ENCODE peak calls at places on chromosomes 12 and 14, in ten cellular contexts. L, Z, R, F, I, B, S, H, D and X are unnamed samples.

GRCh38 chr12:79058342-79058741 is 193.8 kb downstream of the SYT1 start:
- DNase-seq in L (no peak), Z (peak), R (no peak), F (peak), I (no peak), B (no peak), S (no peak), H (peak), D (no peak), X (no peak)

GRCh38 chr12:78128236-78128635 is 297.5 kb downstream of the NAV3 start:
- DNase-seq in L (no peak), Z (no peak), R (no peak), F (no peak), I (no peak), B (no peak), S (no peak), H (no peak), D (no peak), X (no peak)

GRCh38 chr12:130743176-130743575 is 27.1 kb upstream of the RIMBP2 start:
- DNase-seq in L (no peak), Z (no peak), R (no peak), F (no peak), I (no peak), B (no peak), S (no peak), H (no peak), D (no peak), X (no peak)

GRCh38 chr12:80702889-80703605 is 4.4 kb upstream of the MYF6 start:
- DNase-seq in L (no peak), Z (peak), R (no peak), F (peak), I (peak), B (no peak), S (no peak), H (no peak), D (no peak), X (no peak)

GRCh38 chr12:106583578-106584103 is 837 bp downstream of the RFX4 start:
- DNase-seq in L (no peak), Z (peak), R (peak), F (peak), I (peak), B (no peak), S (no peak), H (no peak), D (no peak), X (no peak)

GRCh38 chr12:124454735-124455134 is 112.7 kb downstream of the NCOR2 start:
- DNase-seq in L (no peak), Z (no peak), R (no peak), F (no peak), I (no peak), B (no peak), S (no peak), H (no peak), D (no peak), X (no peak)

GRCh38 chr12:66467932-66468331 is 165.6 kb downstream of the HELB start:
- DNase-seq in L (no peak), Z (peak), R (peak), F (peak), I (no peak), B (no peak), S (no peak), H (peak), D (no peak), X (no peak)

GRCh38 chr12:80189241-80189640 is 89.9 kb downstream of the OTOGL start:
- DNase-seq in L (no peak), Z (peak), R (no peak), F (peak), I (no peak), B (no peak), S (no peak), H (no peak), D (no peak), X (no peak)

GRCh38 chr14:24231263-24232120 is 675 bp downstream of the NEDD8 start:
- DNase-seq in L (no peak), Z (no peak), R (peak), F (peak), I (no peak), B (no peak), S (no peak), H (no peak), D (no peak), X (no peak)

GRCh38 chr14:68667313-68667791 is 125.5 kb downstream of the ZFP36L1 start:
- DNase-seq in L (no peak), Z (no peak), R (no peak), F (no peak), I (no peak), B (peak), S (no peak), H (no peak), D (no peak), X (no peak)

GRCh38 chr14:38012056-38012455 is 195.6 kb upstream of the SSTR1 start:
- DNase-seq in L (no peak), Z (no peak), R (no peak), F (no peak), I (no peak), B (no peak), S (no peak), H (no peak), D (no peak), X (no peak)

GRCh38 chr14:59240356-59240755 is 51.9 kb downstream of the DAAM1 start:
- DNase-seq in L (no peak), Z (no peak), R (no peak), F (no peak), I (no peak), B (no peak), S (no peak), H (no peak), D (no peak), X (no peak)

GRCh38 chr12:45994736-45995135 is 4.4 kb upstream of the SCAF11 start:
- DNase-seq in L (no peak), Z (no peak), R (no peak), F (peak), I (no peak), B (no peak), S (no peak), H (no peak), D (no peak), X (no peak)

GRCh38 chr12:26711569-26711968 is 121.4 kb downstream of the ITPR2 start:
- DNase-seq in L (no peak), Z (no peak), R (no peak), F (no peak), I (no peak), B (no peak), S (no peak), H (no peak), D (no peak), X (no peak)

GRCh38 chr14:63045234-63045611 is at the start of gene KCNH5:
- DNase-seq in L (no peak), Z (peak), R (peak), F (peak), I (peak), B (no peak), S (no peak), H (no peak), D (no peak), X (no peak)

GRCh38 chr14:28754209-28754985 is 12.2 kb upstream of the FOXG1 start:
- DNase-seq in L (no peak), Z (peak), R (peak), F (peak), I (peak), B (no peak), S (no peak), H (no peak), D (no peak), X (no peak)

GRCh38 chr12:84637926-84638325 is 274.7 kb downstream of the SLC6A15 start:
- DNase-seq in L (no peak), Z (peak), R (no peak), F (no peak), I (no peak), B (no peak), S (no peak), H (no peak), D (no peak), X (no peak)

GRCh38 chr12:109951751-109952150 is 44.4 kb downstream of the GIT2 start:
- DNase-seq in L (no peak), Z (peak), R (no peak), F (peak), I (peak), B (no peak), S (no peak), H (peak), D (no peak), X (no peak)

GRCh38 chr14:69059658-69060648 is 80.9 kb upstream of the ACTN1 start:
- DNase-seq in L (peak), Z (peak), R (no peak), F (peak), I (peak), B (peak), S (no peak), H (no peak), D (no peak), X (no peak)